ENCODE peak calls at places on chromosomes 1 and 21, in eight cellular contexts. Q is smooth muscle cell of the brain vasculature; F is NCI-H2029; L is activated CD4-positive, alpha-beta T cell treated with anti-CD3 and anti-CD28 coated beads for 4 hours; N is NCI-H460; H is HL-60; Y is heart left ventricle; U is NCI-H1694 treated with DMSO at 0.1 percent for 48 hours. A is an unnamed sample.
A peak's percentile ranks its signal among the peaks of the same experiment; 100 is the strongest.

GRCh38 chr21:32886339-32886738 is 114.8 kb upstream of the PAXBP1 start:
- DNase-seq in Q (no peak), F (peak; percentile 22), L (peak; percentile 12), N (no peak), H (no peak), Y (no peak), U (no peak), A (no peak)

GRCh38 chr1:83779565-83779964 is 219.4 kb downstream of the TTLL7 start:
- DNase-seq in Q (no peak), F (no peak), L (no peak), N (no peak), H (no peak), Y (no peak), U (no peak), A (no peak)

GRCh38 chr1:204335085-204335484 is 24.6 kb downstream of the PLEKHA6 start:
- DNase-seq in Q (no peak), F (peak; percentile 28), L (no peak), N (no peak), H (no peak), Y (no peak), U (peak; percentile 79), A (no peak)

GRCh38 chr1:228794810-228795209 is 59.5 kb downstream of the RHOU start:
- DNase-seq in Q (no peak), F (no peak), L (no peak), N (no peak), H (no peak), Y (no peak), U (no peak), A (no peak)

GRCh38 chr1:12460121-12460520 is 157.9 kb downstream of the DHRS3 start:
- DNase-seq in Q (no peak), F (no peak), L (no peak), N (no peak), H (no peak), Y (peak; percentile 67), U (no peak), A (no peak)

GRCh38 chr1:203131548-203132200 is 4.1 kb downstream of the ADORA1 start:
- DNase-seq in Q (no peak), F (no peak), L (no peak), N (no peak), H (no peak), Y (no peak), U (no peak), A (no peak)

GRCh38 chr1:3899776-3900149 is 309 bp downstream of the C1orf174 start:
- DNase-seq in Q (no peak), F (no peak), L (no peak), N (no peak), H (no peak), Y (no peak), U (no peak), A (no peak)

GRCh38 chr21:38965241-38965640 is 159.5 kb downstream of the ETS2 start:
- DNase-seq in Q (no peak), F (no peak), L (no peak), N (no peak), H (no peak), Y (no peak), U (no peak), A (no peak)

GRCh38 chr1:96559707-96560588 is 161.6 kb upstream of the PTBP2 start:
- DNase-seq in Q (peak; percentile 50), F (no peak), L (no peak), N (peak; percentile 4), H (peak; percentile 92), Y (no peak), U (no peak), A (peak; percentile 99)

GRCh38 chr1:55781003-55781402 is 565.8 kb upstream of the USP24 start:
- DNase-seq in Q (no peak), F (no peak), L (no peak), N (no peak), H (no peak), Y (no peak), U (no peak), A (no peak)

GRCh38 chr21:37531402-37532042 is 164.9 kb downstream of the DYRK1A start:
- DNase-seq in Q (no peak), F (peak; percentile 35), L (no peak), N (no peak), H (no peak), Y (peak; percentile 80), U (no peak), A (no peak)

GRCh38 chr21:39373634-39374033 is 24.7 kb upstream of the HMGN1 start:
- DNase-seq in Q (no peak), F (no peak), L (no peak), N (no peak), H (no peak), Y (no peak), U (peak; percentile 53), A (no peak)

GRCh38 chr1:197807739-197808453 is 32.6 kb upstream of the DENND1B start:
- DNase-seq in Q (no peak), F (no peak), L (no peak), N (no peak), H (no peak), Y (no peak), U (no peak), A (no peak)

GRCh38 chr1:8712413-8713229 is 104.8 kb downstream of the RERE start:
- DNase-seq in Q (peak; percentile 81), F (peak; percentile 72), L (no peak), N (peak; percentile 85), H (no peak), Y (no peak), U (peak; percentile 30), A (peak; percentile 53)

GRCh38 chr1:162003825-162004205 is 19.9 kb downstream of the OLFML2B start:
- DNase-seq in Q (peak; percentile 77), F (peak; percentile 41), L (no peak), N (no peak), H (no peak), Y (no peak), U (no peak), A (peak; percentile 70)

GRCh38 chr1:103525114-103525606 is 339 bp upstream of the RNPC3 start:
- DNase-seq in Q (no peak), F (no peak), L (peak; percentile 8), N (peak; percentile 25), H (peak; percentile 11), Y (no peak), U (no peak), A (peak; percentile 33)

GRCh38 chr1:168360622-168361021 is 79.9 kb downstream of the TBX19 start:
- DNase-seq in Q (no peak), F (no peak), L (no peak), N (no peak), H (no peak), Y (no peak), U (no peak), A (no peak)

GRCh38 chr1:203305809-203306088 is 430 bp downstream of the BTG2 start:
- DNase-seq in Q (no peak), F (no peak), L (no peak), N (no peak), H (no peak), Y (peak; percentile 72), U (no peak), A (no peak)

GRCh38 chr1:184965889-184966860 is 8.1 kb downstream of the NIBAN1 start:
- DNase-seq in Q (no peak), F (no peak), L (no peak), N (no peak), H (no peak), Y (no peak), U (no peak), A (no peak)

GRCh38 chr1:32205401-32206370 is at the start of gene IQCC:
- DNase-seq in Q (peak; percentile 45), F (peak; percentile 72), L (peak; percentile 85), N (peak; percentile 63), H (peak; percentile 78), Y (peak; percentile 92), U (peak; percentile 49), A (peak; percentile 70)

GRCh38 chr1:111294390-111294789 is 3.7 kb downstream of the CHIA start:
- DNase-seq in Q (no peak), F (no peak), L (no peak), N (no peak), H (no peak), Y (no peak), U (no peak), A (no peak)

GRCh38 chr1:111251570-111251969 is 24.1 kb downstream of the CHI3L2 start:
- DNase-seq in Q (no peak), F (no peak), L (no peak), N (no peak), H (no peak), Y (no peak), U (no peak), A (no peak)

GRCh38 chr1:198443374-198444233 is 96.9 kb downstream of the ATP6V1G3 start:
- DNase-seq in Q (no peak), F (no peak), L (no peak), N (peak; percentile 99), H (no peak), Y (no peak), U (no peak), A (peak; percentile 83)

GRCh38 chr1:28735961-28736449 is 735 bp upstream of the YTHDF2 start:
- DNase-seq in Q (no peak), F (no peak), L (no peak), N (no peak), H (no peak), Y (no peak), U (no peak), A (no peak)

GRCh38 chr1:212699839-212700596 is at the start of gene BATF3:
- DNase-seq in Q (no peak), F (no peak), L (peak; percentile 69), N (no peak), H (no peak), Y (peak; percentile 79), U (peak; percentile 16), A (no peak)

GRCh38 chr1:100308777-100309176 is 42.8 kb downstream of the RTCA start:
- DNase-seq in Q (no peak), F (no peak), L (no peak), N (no peak), H (no peak), Y (no peak), U (no peak), A (no peak)

GRCh38 chr1:215824245-215824644 is 257.1 kb downstream of the KCTD3 start:
- DNase-seq in Q (no peak), F (no peak), L (no peak), N (no peak), H (no peak), Y (no peak), U (peak; percentile 16), A (no peak)